ENCODE peak calls at places on chromosome 14, in six cellular contexts. One of them, this sample, is unnamed.

GRCh38 chr14:69553221-69553620 is 21.4 kb downstream of the CCDC177 start:
- DNase-seq in left cardiac atrium: no peak
- DNase-seq in left lung: no peak
- DNase-seq in MV-4-11: peak; percentile 42
- DNase-seq in NCI-H510A treated with DMSO at 0.1 percent for 48 hours: no peak
- DNase-seq in dermis microvascular lymphatic vessel endothelial cell: no peak
- DNase-seq in this sample: no peak

GRCh38 chr14:101088395-101088667 is 184.8 kb upstream of the RTL1 start:
- DNase-seq in left cardiac atrium: no peak
- DNase-seq in left lung: no peak
- DNase-seq in MV-4-11: no peak
- DNase-seq in NCI-H510A treated with DMSO at 0.1 percent for 48 hours: no peak
- DNase-seq in dermis microvascular lymphatic vessel endothelial cell: no peak
- DNase-seq in this sample: no peak

GRCh38 chr14:79670811-79671210 is 540.5 kb downstream of the DIO2 start:
- DNase-seq in left cardiac atrium: no peak
- DNase-seq in left lung: no peak
- DNase-seq in MV-4-11: no peak
- DNase-seq in NCI-H510A treated with DMSO at 0.1 percent for 48 hours: no peak
- DNase-seq in dermis microvascular lymphatic vessel endothelial cell: no peak
- DNase-seq in this sample: no peak

GRCh38 chr14:44204061-44204815 is 302.8 kb downstream of the FSCB start:
- DNase-seq in left cardiac atrium: no peak
- DNase-seq in left lung: no peak
- DNase-seq in MV-4-11: no peak
- DNase-seq in NCI-H510A treated with DMSO at 0.1 percent for 48 hours: no peak
- DNase-seq in dermis microvascular lymphatic vessel endothelial cell: no peak
- DNase-seq in this sample: no peak

GRCh38 chr14:33679461-33680225 is 271.2 kb downstream of the EGLN3 start:
- DNase-seq in left cardiac atrium: no peak
- DNase-seq in left lung: no peak
- DNase-seq in MV-4-11: no peak
- DNase-seq in NCI-H510A treated with DMSO at 0.1 percent for 48 hours: no peak
- DNase-seq in dermis microvascular lymphatic vessel endothelial cell: peak; percentile 21
- DNase-seq in this sample: no peak

GRCh38 chr14:30085943-30086342 is 158.3 kb upstream of the PRKD1 start:
- DNase-seq in left cardiac atrium: no peak
- DNase-seq in left lung: no peak
- DNase-seq in MV-4-11: no peak
- DNase-seq in NCI-H510A treated with DMSO at 0.1 percent for 48 hours: no peak
- DNase-seq in dermis microvascular lymphatic vessel endothelial cell: no peak
- DNase-seq in this sample: no peak

GRCh38 chr14:102221026-102221425 is 81.3 kb downstream of the WDR20 start:
- DNase-seq in left cardiac atrium: no peak
- DNase-seq in left lung: no peak
- DNase-seq in MV-4-11: no peak
- DNase-seq in NCI-H510A treated with DMSO at 0.1 percent for 48 hours: no peak
- DNase-seq in dermis microvascular lymphatic vessel endothelial cell: no peak
- DNase-seq in this sample: no peak

GRCh38 chr14:73457050-73457934 is 1.1 kb downstream of the NUMB start:
- DNase-seq in left cardiac atrium: peak; percentile 46
- DNase-seq in left lung: peak; percentile 82
- DNase-seq in MV-4-11: no peak
- DNase-seq in NCI-H510A treated with DMSO at 0.1 percent for 48 hours: no peak
- DNase-seq in dermis microvascular lymphatic vessel endothelial cell: no peak
- DNase-seq in this sample: peak; percentile 16

GRCh38 chr14:87115234-87115633 is 877.7 kb downstream of the GALC start:
- DNase-seq in left cardiac atrium: no peak
- DNase-seq in left lung: no peak
- DNase-seq in MV-4-11: no peak
- DNase-seq in NCI-H510A treated with DMSO at 0.1 percent for 48 hours: no peak
- DNase-seq in dermis microvascular lymphatic vessel endothelial cell: no peak
- DNase-seq in this sample: no peak

GRCh38 chr14:95699397-95699796 is 13.2 kb downstream of the TCL1B start:
- DNase-seq in left cardiac atrium: no peak
- DNase-seq in left lung: no peak
- DNase-seq in MV-4-11: no peak
- DNase-seq in NCI-H510A treated with DMSO at 0.1 percent for 48 hours: no peak
- DNase-seq in dermis microvascular lymphatic vessel endothelial cell: peak; percentile 32
- DNase-seq in this sample: no peak

GRCh38 chr14:72665259-72665658 is 228.6 kb downstream of the DPF3 start:
- DNase-seq in left cardiac atrium: no peak
- DNase-seq in left lung: no peak
- DNase-seq in MV-4-11: no peak
- DNase-seq in NCI-H510A treated with DMSO at 0.1 percent for 48 hours: no peak
- DNase-seq in dermis microvascular lymphatic vessel endothelial cell: peak; percentile 64
- DNase-seq in this sample: no peak

GRCh38 chr14:99654235-99655000 is 9.5 kb downstream of the HHIPL1 start:
- DNase-seq in left cardiac atrium: peak; percentile 58
- DNase-seq in left lung: peak; percentile 56
- DNase-seq in MV-4-11: peak; percentile 14
- DNase-seq in NCI-H510A treated with DMSO at 0.1 percent for 48 hours: peak; percentile 5
- DNase-seq in dermis microvascular lymphatic vessel endothelial cell: no peak
- DNase-seq in this sample: peak; percentile 67

This sample was measured in prostate gland.